ENCODE peak calls at places on chromosomes 6 and 20, in ten cellular contexts. One of them, this sample, is unnamed.

GRCh38 chr6:13573669-13574110 is 711 bp upstream of the SIRT5 start:
- DNase-seq in fibroblast of mammary gland: peak; percentile 65
- DNase-seq in RWPE1: peak; percentile 37
- DNase-seq in GM13976: no peak
- DNase-seq in natural killer cell: no peak
- DNase-seq in activated CD8-positive, alpha-beta T cell treated with anti-CD3 and anti-CD28 coated beads for 36 hours: peak; percentile 29
- DNase-seq in Calu3: peak; percentile 8
- DNase-seq in H9: peak; percentile 46
- DNase-seq in dorsolateral prefrontal cortex: peak; percentile 33
- DNase-seq in PC-3: peak; percentile 51
- DNase-seq in this sample: no peak

GRCh38 chr6:84967389-84967788 is 203.0 kb upstream of the TBX18 start:
- DNase-seq in dorsolateral prefrontal cortex: no peak
- DNase-seq in fibroblast of mammary gland: peak; percentile 70
- DNase-seq in natural killer cell: no peak
- DNase-seq in RWPE1: peak; percentile 15
- DNase-seq in GM13976: peak; percentile 7
- DNase-seq in PC-3: peak; percentile 42
- DNase-seq in Calu3: peak; percentile 9
- DNase-seq in activated CD8-positive, alpha-beta T cell treated with anti-CD3 and anti-CD28 coated beads for 36 hours: no peak
- DNase-seq in H9: peak; percentile 65
- DNase-seq in this sample: no peak

GRCh38 chr6:4059115-4059777 is 19.7 kb downstream of the FAM217A start:
- DNase-seq in GM13976: no peak
- DNase-seq in natural killer cell: peak; percentile 57
- DNase-seq in Calu3: peak; percentile 1
- DNase-seq in RWPE1: peak; percentile 94
- DNase-seq in dorsolateral prefrontal cortex: no peak
- DNase-seq in activated CD8-positive, alpha-beta T cell treated with anti-CD3 and anti-CD28 coated beads for 36 hours: peak; percentile 85
- DNase-seq in fibroblast of mammary gland: peak; percentile 90
- DNase-seq in H9: no peak
- DNase-seq in PC-3: peak; percentile 93
- DNase-seq in this sample: no peak

GRCh38 chr20:60474385-60474910 is 516.2 kb downstream of the CDH26 start:
- DNase-seq in activated CD8-positive, alpha-beta T cell treated with anti-CD3 and anti-CD28 coated beads for 36 hours: no peak
- DNase-seq in fibroblast of mammary gland: no peak
- DNase-seq in H9: no peak
- DNase-seq in dorsolateral prefrontal cortex: no peak
- DNase-seq in natural killer cell: no peak
- DNase-seq in GM13976: no peak
- DNase-seq in PC-3: no peak
- DNase-seq in RWPE1: no peak
- DNase-seq in Calu3: no peak
- DNase-seq in this sample: no peak

GRCh38 chr20:22663528-22664025 is 79.2 kb upstream of the FOXA2 start:
- DNase-seq in GM13976: no peak
- DNase-seq in natural killer cell: no peak
- DNase-seq in Calu3: no peak
- DNase-seq in fibroblast of mammary gland: no peak
- DNase-seq in H9: peak; percentile 87
- DNase-seq in RWPE1: no peak
- DNase-seq in dorsolateral prefrontal cortex: no peak
- DNase-seq in PC-3: no peak
- DNase-seq in activated CD8-positive, alpha-beta T cell treated with anti-CD3 and anti-CD28 coated beads for 36 hours: no peak
- DNase-seq in this sample: no peak

GRCh38 chr20:38115205-38115604 is 49.9 kb downstream of the TGM2 start:
- DNase-seq in RWPE1: no peak
- DNase-seq in fibroblast of mammary gland: no peak
- DNase-seq in Calu3: no peak
- DNase-seq in H9: no peak
- DNase-seq in natural killer cell: no peak
- DNase-seq in activated CD8-positive, alpha-beta T cell treated with anti-CD3 and anti-CD28 coated beads for 36 hours: no peak
- DNase-seq in GM13976: no peak
- DNase-seq in PC-3: no peak
- DNase-seq in dorsolateral prefrontal cortex: no peak
- DNase-seq in this sample: no peak

GRCh38 chr6:123036663-123037062 is 40.6 kb downstream of the CLVS2 start:
- DNase-seq in RWPE1: no peak
- DNase-seq in fibroblast of mammary gland: no peak
- DNase-seq in activated CD8-positive, alpha-beta T cell treated with anti-CD3 and anti-CD28 coated beads for 36 hours: no peak
- DNase-seq in GM13976: no peak
- DNase-seq in PC-3: no peak
- DNase-seq in natural killer cell: no peak
- DNase-seq in dorsolateral prefrontal cortex: no peak
- DNase-seq in Calu3: no peak
- DNase-seq in H9: no peak
- DNase-seq in this sample: no peak

GRCh38 chr6:52609968-52610367 is 33.1 kb upstream of the TRAM2 start:
- DNase-seq in RWPE1: no peak
- DNase-seq in fibroblast of mammary gland: peak; percentile 25
- DNase-seq in dorsolateral prefrontal cortex: no peak
- DNase-seq in Calu3: no peak
- DNase-seq in activated CD8-positive, alpha-beta T cell treated with anti-CD3 and anti-CD28 coated beads for 36 hours: no peak
- DNase-seq in natural killer cell: no peak
- DNase-seq in H9: no peak
- DNase-seq in GM13976: no peak
- DNase-seq in PC-3: no peak
- DNase-seq in this sample: no peak

GRCh38 chr20:33209789-33210188 is 7.4 kb upstream of the BPIFA3 start:
- DNase-seq in fibroblast of mammary gland: peak; percentile 49
- DNase-seq in natural killer cell: no peak
- DNase-seq in dorsolateral prefrontal cortex: no peak
- DNase-seq in activated CD8-positive, alpha-beta T cell treated with anti-CD3 and anti-CD28 coated beads for 36 hours: peak; percentile 46
- DNase-seq in H9: peak; percentile 84
- DNase-seq in GM13976: peak; percentile 58
- DNase-seq in PC-3: peak; percentile 72
- DNase-seq in RWPE1: peak; percentile 91
- DNase-seq in Calu3: peak; percentile 89
- DNase-seq in this sample: peak; percentile 46

GRCh38 chr6:159609813-159610212 is 83.2 kb downstream of the SOD2 start:
- DNase-seq in activated CD8-positive, alpha-beta T cell treated with anti-CD3 and anti-CD28 coated beads for 36 hours: no peak
- DNase-seq in RWPE1: no peak
- DNase-seq in Calu3: no peak
- DNase-seq in fibroblast of mammary gland: peak; percentile 69
- DNase-seq in natural killer cell: no peak
- DNase-seq in GM13976: no peak
- DNase-seq in dorsolateral prefrontal cortex: no peak
- DNase-seq in H9: no peak
- DNase-seq in PC-3: no peak
- DNase-seq in this sample: no peak

GRCh38 chr20:48807586-48808381 is 20.0 kb downstream of the PREX1 start:
- DNase-seq in dorsolateral prefrontal cortex: no peak
- DNase-seq in activated CD8-positive, alpha-beta T cell treated with anti-CD3 and anti-CD28 coated beads for 36 hours: no peak
- DNase-seq in fibroblast of mammary gland: no peak
- DNase-seq in RWPE1: no peak
- DNase-seq in GM13976: no peak
- DNase-seq in Calu3: no peak
- DNase-seq in natural killer cell: no peak
- DNase-seq in PC-3: no peak
- DNase-seq in H9: no peak
- DNase-seq in this sample: no peak

GRCh38 chr20:7696311-7696710 is 243.9 kb downstream of the HAO1 start:
- DNase-seq in H9: no peak
- DNase-seq in activated CD8-positive, alpha-beta T cell treated with anti-CD3 and anti-CD28 coated beads for 36 hours: no peak
- DNase-seq in Calu3: no peak
- DNase-seq in RWPE1: peak; percentile 5
- DNase-seq in dorsolateral prefrontal cortex: no peak
- DNase-seq in natural killer cell: no peak
- DNase-seq in fibroblast of mammary gland: peak; percentile 22
- DNase-seq in PC-3: peak; percentile 33
- DNase-seq in GM13976: no peak
- DNase-seq in this sample: no peak

GRCh38 chr6:134593887-134594286 is 276.0 kb upstream of the SGK1 start:
- DNase-seq in H9: no peak
- DNase-seq in natural killer cell: no peak
- DNase-seq in RWPE1: no peak
- DNase-seq in fibroblast of mammary gland: no peak
- DNase-seq in activated CD8-positive, alpha-beta T cell treated with anti-CD3 and anti-CD28 coated beads for 36 hours: no peak
- DNase-seq in Calu3: no peak
- DNase-seq in dorsolateral prefrontal cortex: no peak
- DNase-seq in PC-3: no peak
- DNase-seq in GM13976: no peak
- DNase-seq in this sample: no peak

GRCh38 chr6:161547617-161548016 is 273.8 kb upstream of the AGPAT4 start:
- DNase-seq in fibroblast of mammary gland: peak; percentile 35
- DNase-seq in natural killer cell: no peak
- DNase-seq in GM13976: no peak
- DNase-seq in RWPE1: no peak
- DNase-seq in activated CD8-positive, alpha-beta T cell treated with anti-CD3 and anti-CD28 coated beads for 36 hours: no peak
- DNase-seq in PC-3: no peak
- DNase-seq in Calu3: no peak
- DNase-seq in H9: no peak
- DNase-seq in dorsolateral prefrontal cortex: no peak
- DNase-seq in this sample: no peak

GRCh38 chr6:127459231-127459641 is at the start of gene KIAA0408:
- DNase-seq in natural killer cell: no peak
- DNase-seq in fibroblast of mammary gland: peak; percentile 86
- DNase-seq in PC-3: peak; percentile 45
- DNase-seq in RWPE1: no peak
- DNase-seq in activated CD8-positive, alpha-beta T cell treated with anti-CD3 and anti-CD28 coated beads for 36 hours: no peak
- DNase-seq in dorsolateral prefrontal cortex: no peak
- DNase-seq in H9: peak; percentile 81
- DNase-seq in Calu3: no peak
- DNase-seq in GM13976: no peak
- DNase-seq in this sample: no peak

GRCh38 chr20:45545754-45546453 is 1.3 kb downstream of the EPPIN start:
- DNase-seq in natural killer cell: no peak
- DNase-seq in activated CD8-positive, alpha-beta T cell treated with anti-CD3 and anti-CD28 coated beads for 36 hours: no peak
- DNase-seq in GM13976: peak; percentile 10
- DNase-seq in fibroblast of mammary gland: peak; percentile 58
- DNase-seq in dorsolateral prefrontal cortex: no peak
- DNase-seq in Calu3: no peak
- DNase-seq in H9: peak; percentile 35
- DNase-seq in RWPE1: peak; percentile 77
- DNase-seq in PC-3: peak; percentile 67
- DNase-seq in this sample: no peak
- TF ChIP-seq CTCF in natural killer cell: no peak
- TF ChIP-seq CTCF in activated CD8-positive, alpha-beta T cell treated with anti-CD3 and anti-CD28 coated beads for 36 hours: peak; percentile 25
- TF ChIP-seq CTCF in GM13976: no peak
- TF ChIP-seq CTCF in fibroblast of mammary gland: peak; percentile 54
- TF ChIP-seq CTCF in dorsolateral prefrontal cortex: peak; percentile 26
- TF ChIP-seq CTCF in Calu3: peak; percentile 12
- TF ChIP-seq CTCF in H9: peak; percentile 77
- TF ChIP-seq CTCF in RWPE1: no peak
- TF ChIP-seq CTCF in PC-3: peak; percentile 76
- TF ChIP-seq CTCF in this sample: no peak

GRCh38 chr6:113039013-113039412 is 691.9 kb downstream of the RFPL4B start:
- DNase-seq in Calu3: no peak
- DNase-seq in fibroblast of mammary gland: no peak
- DNase-seq in GM13976: no peak
- DNase-seq in natural killer cell: no peak
- DNase-seq in H9: no peak
- DNase-seq in activated CD8-positive, alpha-beta T cell treated with anti-CD3 and anti-CD28 coated beads for 36 hours: no peak
- DNase-seq in dorsolateral prefrontal cortex: no peak
- DNase-seq in PC-3: no peak
- DNase-seq in RWPE1: no peak
- DNase-seq in this sample: no peak
- TF ChIP-seq CTCF in Calu3: no peak
- TF ChIP-seq CTCF in fibroblast of mammary gland: no peak
- TF ChIP-seq CTCF in GM13976: no peak
- TF ChIP-seq CTCF in natural killer cell: no peak
- TF ChIP-seq CTCF in H9: no peak
- TF ChIP-seq CTCF in activated CD8-positive, alpha-beta T cell treated with anti-CD3 and anti-CD28 coated beads for 36 hours: no peak
- TF ChIP-seq CTCF in dorsolateral prefrontal cortex: no peak
- TF ChIP-seq CTCF in PC-3: no peak
- TF ChIP-seq CTCF in RWPE1: no peak
- TF ChIP-seq CTCF in this sample: no peak

GRCh38 chr6:143896096-143896880 is 32.0 kb downstream of the ZC2HC1B start:
- DNase-seq in natural killer cell: no peak
- DNase-seq in RWPE1: no peak
- DNase-seq in GM13976: no peak
- DNase-seq in dorsolateral prefrontal cortex: no peak
- DNase-seq in fibroblast of mammary gland: no peak
- DNase-seq in PC-3: peak; percentile 17
- DNase-seq in H9: no peak
- DNase-seq in Calu3: peak; percentile 5
- DNase-seq in activated CD8-positive, alpha-beta T cell treated with anti-CD3 and anti-CD28 coated beads for 36 hours: no peak
- DNase-seq in this sample: no peak

GRCh38 chr6:143900358-143900757 is 36.1 kb downstream of the ZC2HC1B start:
- DNase-seq in natural killer cell: no peak
- DNase-seq in dorsolateral prefrontal cortex: no peak
- DNase-seq in GM13976: no peak
- DNase-seq in RWPE1: no peak
- DNase-seq in activated CD8-positive, alpha-beta T cell treated with anti-CD3 and anti-CD28 coated beads for 36 hours: no peak
- DNase-seq in Calu3: no peak
- DNase-seq in PC-3: no peak
- DNase-seq in H9: no peak
- DNase-seq in fibroblast of mammary gland: no peak
- DNase-seq in this sample: no peak

GRCh38 chr6:143902827-143903226 is 38.6 kb downstream of the ZC2HC1B start:
- DNase-seq in dorsolateral prefrontal cortex: no peak
- DNase-seq in natural killer cell: no peak
- DNase-seq in activated CD8-positive, alpha-beta T cell treated with anti-CD3 and anti-CD28 coated beads for 36 hours: no peak
- DNase-seq in fibroblast of mammary gland: no peak
- DNase-seq in PC-3: no peak
- DNase-seq in RWPE1: no peak
- DNase-seq in H9: no peak
- DNase-seq in GM13976: no peak
- DNase-seq in Calu3: no peak
- DNase-seq in this sample: no peak

GRCh38 chr6:143901885-143902708 is 37.8 kb downstream of the ZC2HC1B start:
- DNase-seq in natural killer cell: no peak
- DNase-seq in RWPE1: no peak
- DNase-seq in fibroblast of mammary gland: peak; percentile 21
- DNase-seq in H9: no peak
- DNase-seq in dorsolateral prefrontal cortex: no peak
- DNase-seq in PC-3: no peak
- DNase-seq in activated CD8-positive, alpha-beta T cell treated with anti-CD3 and anti-CD28 coated beads for 36 hours: peak; percentile 5
- DNase-seq in Calu3: no peak
- DNase-seq in GM13976: peak; percentile 58
- DNase-seq in this sample: no peak
- TF ChIP-seq CTCF in natural killer cell: no peak
- TF ChIP-seq CTCF in RWPE1: no peak
- TF ChIP-seq CTCF in fibroblast of mammary gland: no peak
- TF ChIP-seq CTCF in H9: no peak
- TF ChIP-seq CTCF in dorsolateral prefrontal cortex: no peak
- TF ChIP-seq CTCF in PC-3: no peak
- TF ChIP-seq CTCF in activated CD8-positive, alpha-beta T cell treated with anti-CD3 and anti-CD28 coated beads for 36 hours: no peak
- TF ChIP-seq CTCF in Calu3: no peak
- TF ChIP-seq CTCF in GM13976: no peak
- TF ChIP-seq CTCF in this sample: no peak

DNA sequence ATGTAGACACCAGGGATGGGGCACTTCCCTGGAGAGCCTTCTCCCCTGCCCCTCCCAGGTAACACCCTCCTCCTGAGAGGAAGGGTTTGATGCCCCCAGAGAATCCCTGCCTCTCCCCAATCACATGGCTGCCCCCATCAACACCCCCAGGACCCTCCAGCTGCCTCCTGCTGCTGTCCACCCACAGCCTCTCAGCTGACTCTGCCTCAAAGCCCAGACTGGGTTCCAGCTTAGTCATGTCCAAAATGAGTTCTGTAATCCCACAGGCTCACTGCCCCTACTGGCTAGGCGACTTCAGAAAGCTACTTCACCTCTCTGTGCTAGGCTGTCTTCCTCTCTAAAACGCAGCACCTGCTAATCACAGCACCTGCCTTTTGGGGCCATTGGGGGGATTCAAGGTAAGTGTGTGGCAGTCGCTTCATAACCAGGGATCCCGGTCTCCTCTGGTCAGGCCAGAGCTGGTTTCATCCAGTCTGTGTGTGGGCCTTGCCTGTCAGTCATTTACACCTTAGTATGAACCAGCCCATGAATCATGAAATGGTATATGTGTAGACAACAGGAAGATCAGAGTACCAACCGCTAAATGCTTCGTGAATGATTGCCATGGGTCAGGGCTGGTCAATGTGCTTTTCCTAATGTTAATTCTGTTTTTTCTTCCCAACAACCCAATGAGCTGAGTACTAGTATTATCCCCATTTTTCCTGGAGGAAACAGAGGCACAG is 40.4 kb downstream of the TFEB start:
- DNase-seq in Calu3: no peak
- DNase-seq in H9: no peak
- DNase-seq in RWPE1: no peak
- DNase-seq in dorsolateral prefrontal cortex: no peak
- DNase-seq in PC-3: peak; percentile 34
- DNase-seq in fibroblast of mammary gland: peak; percentile 41
- DNase-seq in activated CD8-positive, alpha-beta T cell treated with anti-CD3 and anti-CD28 coated beads for 36 hours: no peak
- DNase-seq in natural killer cell: no peak
- DNase-seq in GM13976: no peak
- DNase-seq in this sample: no peak
- TF ChIP-seq CTCF in Calu3: no peak
- TF ChIP-seq CTCF in H9: no peak
- TF ChIP-seq CTCF in RWPE1: no peak
- TF ChIP-seq CTCF in dorsolateral prefrontal cortex: no peak
- TF ChIP-seq CTCF in PC-3: no peak
- TF ChIP-seq CTCF in fibroblast of mammary gland: no peak
- TF ChIP-seq CTCF in activated CD8-positive, alpha-beta T cell treated with anti-CD3 and anti-CD28 coated beads for 36 hours: no peak
- TF ChIP-seq CTCF in natural killer cell: no peak
- TF ChIP-seq CTCF in GM13976: no peak
- TF ChIP-seq CTCF in this sample: no peak

This sample was measured in omental fat pad.